ENCODE peak calls at places on chromosomes 4 and X, in eight cellular contexts. One of them, this sample, is unnamed.

GRCh38 chr4:48203819-48204218 is 65.8 kb downstream of the TEC start:
- DNase-seq in AG08395: no peak
- DNase-seq in H54: no peak
- DNase-seq in IMR-90: no peak
- DNase-seq in putamen: no peak
- DNase-seq in endothelial cell of umbilical vein: no peak
- DNase-seq in thyroid gland: no peak
- DNase-seq in tibial artery: no peak
- DNase-seq in this sample: no peak

GRCh38 chrX:110665636-110666035 is 130.0 kb downstream of the CHRDL1 start:
- DNase-seq in putamen: no peak
- DNase-seq in endothelial cell of umbilical vein: no peak
- DNase-seq in IMR-90: peak
- DNase-seq in thyroid gland: peak
- DNase-seq in AG08395: peak
- DNase-seq in tibial artery: peak
- DNase-seq in H54: no peak
- DNase-seq in this sample: no peak

GRCh38 chrX:39499996-39500395 is 597.8 kb downstream of the BCOR start:
- DNase-seq in tibial artery: no peak
- DNase-seq in H54: no peak
- DNase-seq in endothelial cell of umbilical vein: no peak
- DNase-seq in putamen: no peak
- DNase-seq in IMR-90: no peak
- DNase-seq in AG08395: peak
- DNase-seq in thyroid gland: no peak
- DNase-seq in this sample: no peak

GRCh38 chrX:13689519-13690211 is 737 bp downstream of the RAB9A start:
- DNase-seq in putamen: no peak
- DNase-seq in tibial artery: peak
- DNase-seq in IMR-90: peak
- DNase-seq in endothelial cell of umbilical vein: peak
- DNase-seq in AG08395: peak
- DNase-seq in H54: no peak
- DNase-seq in thyroid gland: no peak
- DNase-seq in this sample: peak

GRCh38 chrX:100410083-100410590 is at the start of gene PCDH19:
- DNase-seq in thyroid gland: peak
- DNase-seq in AG08395: peak
- DNase-seq in IMR-90: peak
- DNase-seq in H54: no peak
- DNase-seq in endothelial cell of umbilical vein: peak
- DNase-seq in tibial artery: no peak
- DNase-seq in putamen: peak
- DNase-seq in this sample: no peak

GRCh38 chrX:45527834-45528233 is 327.2 kb upstream of the DIPK2B start:
- DNase-seq in thyroid gland: no peak
- DNase-seq in AG08395: no peak
- DNase-seq in putamen: no peak
- DNase-seq in H54: no peak
- DNase-seq in IMR-90: peak
- DNase-seq in tibial artery: no peak
- DNase-seq in endothelial cell of umbilical vein: no peak
- DNase-seq in this sample: no peak

GRCh38 chr4:26267087-26267486 is 53.7 kb upstream of the RBPJ start:
- DNase-seq in H54: no peak
- DNase-seq in thyroid gland: peak
- DNase-seq in putamen: no peak
- DNase-seq in IMR-90: peak
- DNase-seq in endothelial cell of umbilical vein: no peak
- DNase-seq in AG08395: peak
- DNase-seq in tibial artery: peak
- DNase-seq in this sample: no peak

GRCh38 chr4:80192937-80193336 is 4.4 kb upstream of the PRDM8 start:
- DNase-seq in putamen: no peak
- DNase-seq in thyroid gland: no peak
- DNase-seq in tibial artery: no peak
- DNase-seq in IMR-90: peak
- DNase-seq in endothelial cell of umbilical vein: no peak
- DNase-seq in H54: no peak
- DNase-seq in AG08395: peak
- DNase-seq in this sample: no peak

GRCh38 chr4:120443111-120443510 is 376.5 kb upstream of the MAD2L1 start:
- DNase-seq in endothelial cell of umbilical vein: no peak
- DNase-seq in H54: no peak
- DNase-seq in thyroid gland: no peak
- DNase-seq in AG08395: peak
- DNase-seq in IMR-90: no peak
- DNase-seq in tibial artery: no peak
- DNase-seq in putamen: no peak
- DNase-seq in this sample: no peak

GRCh38 chr4:55675196-55675793 is 39.2 kb upstream of the NMU start:
- DNase-seq in tibial artery: no peak
- DNase-seq in H54: no peak
- DNase-seq in putamen: no peak
- DNase-seq in AG08395: no peak
- DNase-seq in IMR-90: no peak
- DNase-seq in thyroid gland: no peak
- DNase-seq in endothelial cell of umbilical vein: no peak
- DNase-seq in this sample: no peak

GRCh38 chr4:9898596-9899345 is 117.3 kb downstream of the DRD5 start:
- DNase-seq in H54: no peak
- DNase-seq in thyroid gland: peak
- DNase-seq in IMR-90: peak
- DNase-seq in AG08395: peak
- DNase-seq in putamen: peak
- DNase-seq in endothelial cell of umbilical vein: peak
- DNase-seq in tibial artery: no peak
- DNase-seq in this sample: peak

GRCh38 chr4:145279122-145279960 is 99.0 kb upstream of the OTUD4 start:
- DNase-seq in IMR-90: peak
- DNase-seq in putamen: no peak
- DNase-seq in H54: no peak
- DNase-seq in AG08395: peak
- DNase-seq in thyroid gland: no peak
- DNase-seq in tibial artery: no peak
- DNase-seq in endothelial cell of umbilical vein: peak
- DNase-seq in this sample: peak

GRCh38 chr4:142549726-142550463 is 296.2 kb downstream of the INPP4B start:
- DNase-seq in H54: peak
- DNase-seq in IMR-90: peak
- DNase-seq in putamen: no peak
- DNase-seq in endothelial cell of umbilical vein: peak
- DNase-seq in AG08395: peak
- DNase-seq in tibial artery: no peak
- DNase-seq in thyroid gland: no peak
- DNase-seq in this sample: peak

GRCh38 chrX:115322375-115322774 is 32.9 kb downstream of the LUZP4 start:
- DNase-seq in H54: no peak
- DNase-seq in thyroid gland: no peak
- DNase-seq in IMR-90: no peak
- DNase-seq in putamen: no peak
- DNase-seq in tibial artery: no peak
- DNase-seq in AG08395: no peak
- DNase-seq in endothelial cell of umbilical vein: no peak
- DNase-seq in this sample: no peak

GRCh38 chr4:41507292-41507933 is 30.5 kb upstream of the LIMCH1 start:
- DNase-seq in tibial artery: no peak
- DNase-seq in AG08395: no peak
- DNase-seq in thyroid gland: no peak
- DNase-seq in putamen: no peak
- DNase-seq in endothelial cell of umbilical vein: no peak
- DNase-seq in IMR-90: no peak
- DNase-seq in H54: no peak
- DNase-seq in this sample: no peak

GRCh38 chr4:162943263-162943662 is 223.4 kb downstream of the NAF1 start:
- DNase-seq in thyroid gland: no peak
- DNase-seq in IMR-90: no peak
- DNase-seq in AG08395: no peak
- DNase-seq in putamen: no peak
- DNase-seq in tibial artery: no peak
- DNase-seq in endothelial cell of umbilical vein: no peak
- DNase-seq in H54: no peak
- DNase-seq in this sample: no peak

GRCh38 chr4:165668694-165669093 is 204.3 kb upstream of the TLL1 start:
- DNase-seq in H54: no peak
- DNase-seq in thyroid gland: no peak
- DNase-seq in tibial artery: no peak
- DNase-seq in endothelial cell of umbilical vein: no peak
- DNase-seq in AG08395: no peak
- DNase-seq in putamen: no peak
- DNase-seq in IMR-90: no peak
- DNase-seq in this sample: no peak

GRCh38 chr4:118388621-118389020 is 35.8 kb upstream of the PRSS12 start:
- DNase-seq in tibial artery: no peak
- DNase-seq in thyroid gland: no peak
- DNase-seq in endothelial cell of umbilical vein: no peak
- DNase-seq in H54: no peak
- DNase-seq in AG08395: no peak
- DNase-seq in putamen: no peak
- DNase-seq in IMR-90: no peak
- DNase-seq in this sample: no peak

GRCh38 chr4:177404980-177405379 is 37.3 kb downstream of the AGA start:
- DNase-seq in tibial artery: no peak
- DNase-seq in IMR-90: no peak
- DNase-seq in putamen: no peak
- DNase-seq in H54: no peak
- DNase-seq in AG08395: no peak
- DNase-seq in thyroid gland: no peak
- DNase-seq in endothelial cell of umbilical vein: no peak
- DNase-seq in this sample: no peak

GRCh38 chr4:12041828-12042227 is 613.1 kb upstream of the HS3ST1 start:
- DNase-seq in AG08395: no peak
- DNase-seq in endothelial cell of umbilical vein: no peak
- DNase-seq in H54: no peak
- DNase-seq in tibial artery: no peak
- DNase-seq in IMR-90: no peak
- DNase-seq in putamen: no peak
- DNase-seq in thyroid gland: no peak
- DNase-seq in this sample: peak

GRCh38 chrX:84182521-84182920 is 5.5 kb downstream of the RPS6KA6 start:
- DNase-seq in endothelial cell of umbilical vein: no peak
- DNase-seq in AG08395: no peak
- DNase-seq in IMR-90: no peak
- DNase-seq in H54: no peak
- DNase-seq in tibial artery: no peak
- DNase-seq in thyroid gland: peak
- DNase-seq in putamen: no peak
- DNase-seq in this sample: no peak